ENCODE peak calls at places on chromosomes 1 and 21, in nine cellular contexts. W, M, Y, U, K, O, N, P and L are unnamed samples.
A peak's percentile ranks its signal among the peaks of the same experiment; 100 is the strongest.

GRCh38 chr21:38186869-38187268 is 69.9 kb upstream of the KCNJ15 start:
- DNase-seq in W (no peak), M (no peak), Y (no peak), U (no peak), K (no peak), O (no peak), N (no peak), P (no peak), L (no peak)

GRCh38 chr1:75796376-75797272 is at the start of gene MSH4:
- DNase-seq in W (no peak), M (no peak), Y (no peak), U (peak; percentile 35), K (no peak), O (no peak), N (no peak), P (no peak), L (no peak)

GRCh38 chr1:161082483-161082882 is 6.9 kb downstream of the NECTIN4 start:
- DNase-seq in W (no peak), M (no peak), Y (no peak), U (no peak), K (peak; percentile 40), O (no peak), N (no peak), P (no peak), L (no peak)

GRCh38 chr1:53550201-53550741 is 91.1 kb downstream of the DMRTB1 start:
- DNase-seq in W (no peak), M (no peak), Y (no peak), U (peak; percentile 22), K (no peak), O (no peak), N (peak; percentile 19), P (peak; percentile 19), L (no peak)

GRCh38 chr1:240465531-240465940 is 146.4 kb downstream of the GREM2 start:
- DNase-seq in W (no peak), M (no peak), Y (no peak), U (no peak), K (no peak), O (no peak), N (no peak), P (no peak), L (no peak)

GRCh38 chr1:184052194-184052559 is 647 bp downstream of the TSEN15 start:
- DNase-seq in W (no peak), M (no peak), Y (no peak), U (no peak), K (no peak), O (no peak), N (no peak), P (no peak), L (no peak)

GRCh38 chr1:112934562-112934952 is 21.4 kb downstream of the SLC16A1 start:
- DNase-seq in W (no peak), M (no peak), Y (no peak), U (no peak), K (no peak), O (no peak), N (no peak), P (no peak), L (no peak)

GRCh38 chr1:150615346-150616201 is 13.8 kb downstream of the ENSA start:
- DNase-seq in W (no peak), M (no peak), Y (no peak), U (no peak), K (no peak), O (peak; percentile 40), N (no peak), P (no peak), L (peak; percentile 38)

GRCh38 chr1:116850436-116850835 is 59.3 kb upstream of the PTGFRN start:
- DNase-seq in W (no peak), M (no peak), Y (no peak), U (no peak), K (no peak), O (no peak), N (no peak), P (no peak), L (no peak)

GRCh38 chr21:39670741-39671140 is 58.0 kb downstream of the B3GALT5 start:
- DNase-seq in W (no peak), M (no peak), Y (no peak), U (no peak), K (no peak), O (no peak), N (no peak), P (no peak), L (no peak)

GRCh38 chr21:28991861-28992525 is 684 bp downstream of the LTN1 start:
- DNase-seq in W (no peak), M (no peak), Y (no peak), U (no peak), K (peak; percentile 46), O (no peak), N (no peak), P (no peak), L (no peak)

GRCh38 chr1:156481527-156481926 is 19.0 kb downstream of the MEF2D start:
- DNase-seq in W (no peak), M (no peak), Y (no peak), U (no peak), K (no peak), O (peak; percentile 57), N (no peak), P (no peak), L (no peak)
- H3K4me1 ChIP-seq in W (peaks cover 34% of the 10 kb centered on the region), M (peaks cover 25% of the 10 kb centered on the region), Y (peaks cover 11% of the 10 kb centered on the region), U (peaks cover 10% of the 10 kb centered on the region), K (no peaks in the 10 kb centered on the region), O (peaks cover 28% of the 10 kb centered on the region), N (peaks cover 87% of the 10 kb centered on the region), P (peaks cover 58% of the 10 kb centered on the region), L (no peaks in the 10 kb centered on the region)

GRCh38 chr1:244160455-244161020 is 109.5 kb downstream of the ZBTB18 start:
- DNase-seq in W (no peak), M (no peak), Y (no peak), U (no peak), K (no peak), O (no peak), N (no peak), P (no peak), L (no peak)
- H3K4me1 ChIP-seq in W (no peaks in the 10 kb centered on the region), M (peaks cover 23% of the 10 kb centered on the region), Y (peaks cover 24% of the 10 kb centered on the region), U (no peaks in the 10 kb centered on the region), K (peaks cover 27% of the 10 kb centered on the region), O (no peaks in the 10 kb centered on the region), N (no peaks in the 10 kb centered on the region), P (peaks cover 8% of the 10 kb centered on the region), L (no peaks in the 10 kb centered on the region)

DNA sequence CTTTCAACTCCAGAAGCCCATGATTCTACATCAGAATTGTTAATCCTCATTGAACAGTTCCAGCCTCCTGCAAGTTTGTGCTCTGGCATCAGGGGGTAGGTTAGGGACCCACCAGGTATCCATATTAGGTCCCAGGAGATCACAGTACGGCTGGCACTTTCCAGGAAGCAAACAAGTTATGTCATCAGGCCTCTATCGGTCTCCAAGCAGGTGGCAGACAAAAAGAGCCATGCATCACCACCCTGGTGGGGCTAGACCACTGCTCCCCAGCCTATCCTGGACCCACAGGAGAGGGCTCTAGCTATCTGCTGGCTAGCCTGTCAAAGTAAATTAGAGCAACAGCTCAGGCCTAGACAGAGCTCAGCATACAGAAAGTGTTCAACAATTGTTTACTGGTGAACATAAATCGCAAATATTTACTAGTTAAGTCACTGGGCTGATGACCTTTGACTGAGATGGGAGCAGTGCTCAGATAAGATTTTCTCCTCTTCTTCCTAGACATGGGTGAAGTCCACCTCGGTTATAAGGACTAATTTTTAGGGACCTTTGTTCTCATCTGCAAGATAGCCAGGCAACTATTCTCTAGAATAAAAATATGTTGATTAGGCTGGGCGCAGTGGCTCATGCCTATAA is 6.4 kb downstream of the NUAK2 start:
- DNase-seq in W (no peak), M (no peak), Y (no peak), U (no peak), K (no peak), O (no peak), N (no peak), P (no peak), L (peak; percentile 90)
- H3K4me1 ChIP-seq in W (peaks cover 60% of the 10 kb centered on the region), M (peaks cover 81% of the 10 kb centered on the region), Y (peaks cover 43% of the 10 kb centered on the region), U (peaks cover 20% of the 10 kb centered on the region), K (peaks cover 44% of the 10 kb centered on the region), O (peaks cover 83% of the 10 kb centered on the region), N (peaks cover 83% of the 10 kb centered on the region), P (peaks cover 77% of the 10 kb centered on the region), L (peaks cover 49% of the 10 kb centered on the region)

DNA sequence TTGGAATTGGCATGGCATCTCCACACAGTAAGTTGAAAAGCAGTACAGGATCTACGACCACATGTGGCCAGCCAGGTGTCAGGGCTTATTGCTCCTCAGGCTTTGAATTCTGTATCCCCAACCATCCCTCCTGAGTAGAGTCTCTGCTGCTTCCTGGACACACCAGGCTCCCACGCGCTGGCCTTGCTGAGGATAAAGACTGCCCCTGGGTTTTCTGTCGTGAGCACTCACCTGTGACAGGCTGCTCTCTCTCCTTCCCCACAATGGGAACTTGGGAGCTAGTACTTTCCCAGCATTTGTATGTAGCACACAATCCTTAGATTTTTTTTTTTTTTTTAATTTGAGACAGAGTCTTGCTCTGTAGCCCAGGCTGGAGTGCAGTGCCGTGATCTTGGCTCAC is 33.6 kb downstream of the PBX1 start:
- DNase-seq in W (no peak), M (no peak), Y (no peak), U (no peak), K (no peak), O (no peak), N (no peak), P (no peak), L (no peak)
- H3K4me1 ChIP-seq in W (no peaks in the 10 kb centered on the region), M (peaks cover 55% of the 10 kb centered on the region), Y (peaks cover 7% of the 10 kb centered on the region), U (peaks cover 13% of the 10 kb centered on the region), K (peaks cover 3% of the 10 kb centered on the region), O (no peaks in the 10 kb centered on the region), N (peaks cover 46% of the 10 kb centered on the region), P (peaks cover 35% of the 10 kb centered on the region), L (peaks cover 2% of the 10 kb centered on the region)

DNA sequence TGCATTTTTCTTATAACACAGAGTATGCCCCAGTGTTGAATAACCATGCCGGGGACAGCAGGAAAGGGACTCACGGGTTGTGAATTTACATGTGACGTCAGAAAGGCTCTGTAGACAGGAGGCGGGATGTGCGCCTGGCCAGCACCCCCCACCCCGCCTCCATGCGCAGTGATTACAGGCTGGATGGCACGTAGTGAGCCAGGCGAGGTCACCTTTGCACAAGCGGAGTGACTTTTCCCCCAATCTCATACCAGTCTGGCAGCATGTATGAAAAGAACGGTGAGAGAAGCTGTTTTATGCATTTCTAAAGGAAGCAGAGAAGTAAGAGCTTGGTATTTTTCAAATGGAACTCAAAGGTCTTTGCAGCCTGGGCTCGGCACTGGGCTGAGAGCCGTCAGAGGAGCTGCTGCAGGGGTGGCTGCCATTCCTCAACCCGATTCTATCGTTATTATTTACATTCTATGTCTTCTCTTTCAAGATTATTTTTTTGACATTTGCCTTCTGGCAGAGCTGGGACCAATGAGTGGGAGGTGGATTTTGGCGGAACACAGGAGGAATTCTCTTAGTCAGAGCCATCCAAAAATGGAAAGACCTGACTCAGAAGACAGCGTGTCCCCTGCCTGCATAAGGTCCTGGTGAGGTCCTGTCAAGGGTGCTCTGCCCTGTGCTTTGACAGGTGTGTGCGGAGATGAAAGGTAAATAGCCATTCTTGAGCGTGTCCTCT is 115.6 kb upstream of the SLC45A1 start:
- DNase-seq in W (no peak), M (peak; percentile 78), Y (peak; percentile 77), U (peak; percentile 86), K (peak; percentile 74), O (no peak), N (no peak), P (peak; percentile 64), L (peak; percentile 59)
- H3K4me1 ChIP-seq in W (no peaks in the 10 kb centered on the region), M (peaks cover 63% of the 10 kb centered on the region), Y (peaks cover 98% of the 10 kb centered on the region), U (peaks cover 27% of the 10 kb centered on the region), K (peaks cover 53% of the 10 kb centered on the region), O (no peaks in the 10 kb centered on the region), N (peaks cover 43% of the 10 kb centered on the region), P (peaks cover 51% of the 10 kb centered on the region), L (no peaks in the 10 kb centered on the region)